ENCODE peak calls at places on chromosomes 2 and 18, in six cellular contexts. D is epithelial cell of esophagus, X is AG10803, S is fibroblast of villous mesenchyme, I is MM.1S, N is AG04449. U is an unnamed sample.

GRCh38 chr2:40955042-40955441 is 503.2 kb upstream of the SLC8A1 start:
- DNase-seq in I (no peak), N (no peak), D (no peak), S (no peak), X (no peak), U (no peak)

GRCh38 chr2:46257476-46257875 is 39.7 kb upstream of the EPAS1 start:
- DNase-seq in X (peak; percentile 80), N (no peak), I (peak; percentile 55), D (peak; percentile 53), S (peak; percentile 77), U (peak; percentile 61)

GRCh38 chr2:184680825-184681224 is 82.5 kb downstream of the ZNF804A start:
- DNase-seq in S (no peak), D (no peak), N (no peak), X (no peak), I (no peak), U (no peak)

GRCh38 chr2:157061799-157062198 is 195.7 kb upstream of the GALNT5 start:
- DNase-seq in D (no peak), I (peak; percentile 72), N (no peak), X (no peak), S (no peak), U (no peak)

GRCh38 chr2:198441876-198442275 is 637.5 kb downstream of the PLCL1 start:
- DNase-seq in N (peak; percentile 62), I (no peak), S (no peak), D (peak; percentile 41), X (peak; percentile 3), U (no peak)

GRCh38 chr2:10008809-10009176 is 34.6 kb upstream of the KLF11 start:
- DNase-seq in S (no peak), N (no peak), X (no peak), I (no peak), D (no peak), U (no peak)

GRCh38 chr18:62420513-62421209 is 95.6 kb downstream of the TNFRSF11A start:
- DNase-seq in X (peak; percentile 37), S (peak; percentile 78), I (peak; percentile 30), D (peak; percentile 72), N (no peak), U (no peak)

GRCh38 chr2:27796991-27797752 is 25.7 kb downstream of the MRPL33 start:
- DNase-seq in N (no peak), X (no peak), S (peak; percentile 20), I (no peak), D (no peak), U (no peak)

DNA sequence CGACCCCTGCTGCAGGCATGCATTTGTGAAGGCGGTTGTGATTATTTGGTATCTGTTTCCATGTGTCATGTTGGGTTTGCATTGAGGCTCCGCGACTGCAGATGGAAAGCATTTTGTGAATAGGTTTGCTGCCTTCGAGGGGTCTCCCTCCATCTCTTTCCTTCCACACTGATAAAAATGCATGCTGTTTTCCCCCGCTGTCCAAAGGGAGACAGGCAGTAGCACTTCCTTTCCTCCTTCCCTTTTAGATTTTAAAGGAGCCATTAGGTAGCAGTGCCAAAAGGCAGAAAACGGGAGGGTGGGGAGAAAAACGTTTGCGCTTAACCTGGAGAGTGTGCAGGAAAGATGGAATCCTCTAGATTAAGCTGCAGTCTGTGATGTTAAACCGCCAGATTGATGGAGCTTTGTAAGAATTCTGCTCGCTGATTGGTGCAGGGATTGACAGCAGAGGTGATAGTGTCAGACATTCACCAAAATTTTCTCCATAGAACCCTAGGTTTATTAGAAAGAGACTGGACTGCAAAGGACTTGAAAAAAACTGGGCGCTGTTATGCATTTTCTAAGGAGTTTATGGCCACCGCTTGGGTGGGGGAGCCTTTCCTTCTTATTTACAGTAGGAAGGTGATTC is 653 bp downstream of the MAPRE2 start:
- DNase-seq in N (no peak), S (no peak), D (peak; percentile 6), X (no peak), I (peak; percentile 13), U (no peak)
- TF ChIP-seq CTCF in N (no peak), S (no peak), D (no peak), X (peak; percentile 10), I (peak; percentile 6), U (no peak)

GRCh38 chr2:161424179-161424763 is 8.2 kb downstream of the TBR1 start:
- DNase-seq in I (no peak), S (no peak), X (no peak), N (no peak), D (no peak), U (no peak)
- H3K4me3 ChIP-seq in I (no peak overlapping the region), S (peak overlapping the region; percentile 40), X (no peak overlapping the region), N (no peak overlapping the region), D (peak overlapping the region; percentile 22), U (no peak overlapping the region)

GRCh38 chr18:13726228-13726971 is at the start of the genes FAM210A and RNMT:
- DNase-seq in X (peak; percentile 95), I (peak; percentile 98), S (peak; percentile 97), D (peak; percentile 98), N (peak; percentile 74), U (peak; percentile 83)
- TF ChIP-seq CTCF in X (no peak), I (no peak), S (peak; percentile 4), D (no peak), N (peak; percentile 18), U (no peak)

DNA sequence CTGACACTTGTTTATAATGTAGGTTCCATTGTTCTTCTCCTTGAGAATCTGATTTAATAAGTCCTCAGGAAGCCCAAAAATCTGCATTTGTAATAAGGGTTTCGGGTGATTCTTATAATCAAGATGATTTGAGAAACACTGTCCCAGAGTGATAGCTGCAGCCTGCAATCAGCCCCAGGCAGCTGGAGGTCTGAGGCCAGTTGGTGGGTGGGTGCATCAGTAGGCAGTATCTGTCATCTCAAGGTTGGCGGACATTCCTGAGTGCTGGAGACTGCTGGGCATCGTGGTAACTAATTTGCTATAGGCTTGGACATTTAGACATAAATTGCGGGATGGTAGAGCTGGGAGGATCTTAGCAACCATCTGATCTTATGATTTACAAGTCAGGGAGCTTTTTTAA is 2.7 kb upstream of the IL18RAP start:
- DNase-seq in I (no peak), X (no peak), D (no peak), S (no peak), N (no peak), U (no peak)
- H3K4me3 ChIP-seq in I (no peak overlapping the region), X (no peak overlapping the region), D (no peak overlapping the region), S (no peak overlapping the region), N (no peak overlapping the region), U (no peak overlapping the region)

U was measured in HFF-Myc.